ENCODE peak calls at places on chromosomes 7 and 10, in nine cellular contexts. K, I, D, L, E, U, J, W and Y are unnamed samples.

GRCh38 chr7:1301812-1302310 is 69.2 kb downstream of the UNCX start:
- DNase-seq in E (no peak), U (no peak), I (no peak), D (no peak), L (no peak), J (no peak), W (no peak), K (no peak), Y (no peak)

GRCh38 chr7:92761391-92762098 is 74.8 kb downstream of the CDK6 start:
- DNase-seq in U (no peak), E (no peak), I (no peak), W (no peak), L (no peak), K (no peak), J (no peak), D (no peak), Y (no peak)

GRCh38 chr10:103114876-103115275 is 78.2 kb downstream of the NT5C2 start:
- DNase-seq in D (no peak), U (no peak), I (no peak), W (no peak), E (no peak), L (no peak), K (peak), J (no peak), Y (no peak)

GRCh38 chr10:3631709-3632330 is 153.2 kb downstream of the KLF6 start:
- DNase-seq in K (no peak), U (no peak), E (no peak), L (no peak), I (no peak), D (no peak), J (no peak), W (peak), Y (no peak)

GRCh38 chr7:65832281-65832680 is 40.6 kb upstream of the VKORC1L1 start:
- DNase-seq in U (peak), J (peak), E (peak), D (no peak), K (peak), L (no peak), W (peak), I (no peak), Y (no peak)

GRCh38 chr10:131700032-131700431 is 200.8 kb upstream of the PPP2R2D start:
- DNase-seq in L (no peak), U (no peak), J (no peak), I (no peak), E (no peak), K (no peak), W (no peak), D (no peak), Y (peak)

GRCh38 chr10:100043796-100044195 is 34.0 kb upstream of the DNMBP start:
- DNase-seq in K (no peak), I (no peak), L (no peak), W (peak), U (peak), J (peak), E (peak), D (no peak), Y (no peak)

GRCh38 chr10:115606081-115606480 is 512.9 kb downstream of the ATRNL1 start:
- DNase-seq in K (no peak), J (no peak), W (no peak), I (no peak), E (no peak), D (no peak), L (no peak), U (no peak), Y (no peak)

GRCh38 chr7:144565586-144565985 is 162.1 kb upstream of the NOBOX start:
- DNase-seq in K (no peak), I (no peak), D (no peak), U (no peak), E (no peak), J (no peak), W (no peak), L (no peak), Y (no peak)

GRCh38 chr7:139341058-139341775 is at the start of gene FMC1:
- DNase-seq in E (peak), K (peak), I (peak), L (peak), W (peak), J (peak), U (peak), D (peak), Y (peak)

GRCh38 chr7:1893025-1893424 is 222.9 kb downstream of the ELFN1 start:
- DNase-seq in D (peak), K (no peak), E (no peak), W (no peak), J (no peak), I (no peak), U (no peak), L (no peak), Y (no peak)

GRCh38 chr7:128266891-128267839 is 26.1 kb downstream of the LEP start:
- DNase-seq in I (no peak), K (peak), D (peak), E (no peak), L (no peak), U (peak), W (peak), J (peak), Y (no peak)

GRCh38 chr7:81684513-81685262 is 85.2 kb downstream of the HGF start:
- DNase-seq in J (peak), W (peak), L (no peak), U (peak), I (peak), D (peak), K (peak), E (peak), Y (no peak)

GRCh38 chr7:22572292-22572691 is 72.3 kb upstream of the STEAP1B start:
- DNase-seq in D (no peak), L (no peak), W (peak), U (peak), K (no peak), E (no peak), J (no peak), I (no peak), Y (no peak)

GRCh38 chr7:101201695-101202602 is 1.1 kb upstream of the MOGAT3 start:
- DNase-seq in D (no peak), W (no peak), K (no peak), J (no peak), I (no peak), U (no peak), E (no peak), L (no peak), Y (no peak)

GRCh38 chr10:60172363-60172990 is 217.2 kb downstream of the ANK3 start:
- DNase-seq in K (peak), W (no peak), D (no peak), E (no peak), L (no peak), J (no peak), I (no peak), U (no peak), Y (no peak)

GRCh38 chr10:119059557-119059956 is 21.1 kb downstream of the EIF3A start:
- DNase-seq in U (no peak), W (no peak), K (no peak), E (no peak), L (no peak), D (no peak), I (no peak), J (no peak), Y (no peak)

GRCh38 chr7:130897515-130898419 is 163.8 kb upstream of the KLF14 start:
- DNase-seq in K (no peak), L (no peak), J (no peak), U (no peak), W (no peak), I (no peak), D (no peak), E (no peak), Y (no peak)

GRCh38 chr10:120460191-120460590 is 3.2 kb downstream of the PLPP4 start:
- DNase-seq in K (no peak), U (peak), L (no peak), E (no peak), W (peak), J (no peak), D (no peak), I (no peak), Y (no peak)

GRCh38 chr7:24857623-24858022 is 100.4 kb upstream of the GSDME start:
- DNase-seq in L (no peak), J (no peak), I (no peak), D (no peak), E (no peak), K (no peak), W (no peak), U (no peak), Y (no peak)

GRCh38 chr10:28991326-28991725 is 297.5 kb upstream of the LYZL1 start:
- DNase-seq in J (peak), L (no peak), W (peak), K (peak), I (no peak), D (no peak), E (no peak), U (peak), Y (no peak)

GRCh38 chr10:73042130-73042529 is 54.5 kb downstream of the P4HA1 start:
- DNase-seq in W (no peak), J (no peak), D (no peak), K (no peak), U (no peak), E (no peak), I (no peak), L (no peak), Y (no peak)

GRCh38 chr10:484925-485661 is 204.4 kb downstream of the DIP2C start:
- DNase-seq in I (no peak), U (no peak), W (peak), D (no peak), L (peak), K (peak), J (no peak), E (peak), Y (peak)

GRCh38 chr7:77825140-77825539 is 26.6 kb downstream of the PHTF2 start:
- DNase-seq in D (no peak), K (no peak), L (no peak), I (no peak), W (no peak), U (no peak), E (no peak), J (no peak), Y (no peak)

GRCh38 chr7:43034535-43035002 is 77.9 kb upstream of the HECW1 start:
- DNase-seq in I (no peak), E (no peak), D (no peak), L (no peak), J (no peak), W (no peak), K (no peak), U (no peak), Y (no peak)

GRCh38 chr10:6877351-6878066 is 297.4 kb upstream of the PRKCQ start:
- DNase-seq in U (no peak), E (no peak), J (no peak), L (no peak), W (no peak), D (no peak), K (no peak), I (no peak), Y (no peak)

GRCh38 chr7:4270941-4271715 is 411.0 kb upstream of the FOXK1 start:
- DNase-seq in W (no peak), K (no peak), D (no peak), L (no peak), I (no peak), J (no peak), U (no peak), E (no peak), Y (peak)

GRCh38 chr10:78981257-78981969 is 87.4 kb upstream of the ZMIZ1 start:
- DNase-seq in I (no peak), U (no peak), E (no peak), J (no peak), D (no peak), W (no peak), K (no peak), L (no peak), Y (no peak)

GRCh38 chr10:14330390-14331071 is at the start of gene FRMD4A:
- DNase-seq in I (no peak), K (no peak), E (no peak), W (no peak), J (no peak), D (no peak), U (no peak), L (no peak), Y (no peak)

GRCh38 chr10:104903433-104903832 is 262.3 kb downstream of the SORCS3 start:
- DNase-seq in E (no peak), I (no peak), W (peak), U (no peak), J (no peak), D (no peak), L (no peak), K (no peak), Y (no peak)

GRCh38 chr10:129842031-129842430 is 122.0 kb downstream of the EBF3 start:
- DNase-seq in D (no peak), K (no peak), E (no peak), U (no peak), W (no peak), L (no peak), J (no peak), I (no peak), Y (no peak)

GRCh38 chr10:79024296-79024695 is 44.5 kb upstream of the ZMIZ1 start:
- DNase-seq in J (no peak), E (no peak), K (no peak), I (no peak), U (no peak), W (no peak), D (no peak), L (no peak), Y (no peak)

GRCh38 chr10:13792011-13792410 is 205.2 kb downstream of the PRPF18 start:
- DNase-seq in J (no peak), L (no peak), I (no peak), W (no peak), E (no peak), D (no peak), U (no peak), K (no peak), Y (no peak)

DNA sequence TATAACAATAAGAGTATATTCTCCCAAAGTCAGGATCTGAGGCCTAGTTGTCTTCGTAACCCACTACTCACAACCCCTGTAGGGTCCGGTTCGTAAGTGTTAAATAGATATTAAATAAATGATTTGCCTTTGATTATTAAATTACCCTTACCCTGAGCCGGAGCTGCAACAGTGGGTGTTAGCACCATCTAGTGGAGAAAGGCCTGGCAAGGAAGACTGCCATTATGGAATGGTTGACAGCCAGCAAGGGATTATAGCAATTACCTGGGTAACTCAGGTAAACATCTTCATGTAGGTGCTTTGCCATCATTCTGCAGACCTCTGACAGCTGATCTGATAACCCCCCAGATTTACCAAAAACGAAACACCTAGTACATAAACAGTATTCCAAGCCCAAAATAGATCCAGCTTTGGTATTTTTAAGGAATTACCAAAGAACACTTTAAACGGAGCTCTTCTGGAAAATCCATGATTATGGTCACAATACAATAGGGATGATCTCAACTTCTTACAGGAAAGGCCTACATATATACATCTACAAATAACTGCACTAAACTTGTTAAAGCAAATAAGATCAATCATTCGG is 69.8 kb downstream of the HTR7 start:
- DNase-seq in E (peak), D (peak), J (peak), K (peak), W (peak), I (no peak), L (no peak), U (peak), Y (no peak)
- TF ChIP-seq CTCF in E (peak), D (peak), J (peak), K (peak), W (peak), I (peak), L (peak), U (peak), Y (peak)

DNA sequence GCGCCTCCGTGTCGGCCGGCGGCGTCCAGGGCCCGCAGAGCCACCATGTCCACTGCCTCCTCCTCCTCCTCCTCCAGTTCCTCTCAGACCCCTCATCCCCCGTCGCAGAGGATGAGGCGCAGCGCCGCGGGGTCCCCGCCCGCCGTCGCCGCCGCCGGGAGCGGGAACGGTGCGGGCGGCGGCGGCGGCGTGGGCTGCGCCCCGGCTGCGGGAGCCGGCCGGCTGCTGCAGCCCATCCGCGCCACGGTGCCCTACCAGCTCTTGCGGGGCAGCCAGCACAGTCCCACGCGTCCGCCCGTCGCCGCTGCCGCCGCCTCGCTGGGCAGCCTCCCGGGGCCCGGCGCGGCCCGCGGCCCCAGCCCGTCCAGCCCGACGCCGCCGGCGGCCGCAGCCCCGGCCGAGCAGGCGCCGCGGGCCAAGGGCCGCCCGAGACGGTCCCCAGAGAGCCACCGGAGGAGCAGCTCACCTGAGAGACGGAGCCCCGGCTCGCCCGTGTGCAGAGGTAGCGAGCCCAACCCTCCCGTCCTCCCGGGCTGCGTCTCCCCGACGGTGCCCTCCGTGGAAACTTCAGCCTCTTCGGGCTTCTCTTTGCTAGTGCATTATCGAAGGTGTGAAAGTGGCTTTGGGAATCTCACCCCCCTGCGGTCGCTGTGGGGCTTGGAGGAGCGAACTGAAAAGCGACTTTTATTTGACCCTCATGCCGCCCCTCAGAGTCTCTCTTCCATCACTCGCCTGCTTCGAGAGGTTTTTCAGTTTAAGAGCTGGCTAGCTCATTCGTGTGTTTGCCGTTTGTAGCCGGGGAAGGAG is 913 bp downstream of the GLCCI1 start:
- DNase-seq in D (peak), U (peak), W (peak), K (peak), E (peak), L (peak), I (no peak), J (peak), Y (no peak)
- TF ChIP-seq CTCF in D (no peak), U (peak), W (peak), K (no peak), E (peak), L (no peak), I (no peak), J (no peak), Y (peak)

GRCh38 chr10:90999512-91000172 is 78.8 kb upstream of the ANKRD1 start:
- DNase-seq in I (no peak), J (no peak), W (no peak), L (no peak), K (no peak), U (no peak), E (no peak), D (no peak), Y (no peak)
- TF ChIP-seq CTCF in I (no peak), J (no peak), W (no peak), L (no peak), K (no peak), U (no peak), E (no peak), D (no peak), Y (no peak)

DNA sequence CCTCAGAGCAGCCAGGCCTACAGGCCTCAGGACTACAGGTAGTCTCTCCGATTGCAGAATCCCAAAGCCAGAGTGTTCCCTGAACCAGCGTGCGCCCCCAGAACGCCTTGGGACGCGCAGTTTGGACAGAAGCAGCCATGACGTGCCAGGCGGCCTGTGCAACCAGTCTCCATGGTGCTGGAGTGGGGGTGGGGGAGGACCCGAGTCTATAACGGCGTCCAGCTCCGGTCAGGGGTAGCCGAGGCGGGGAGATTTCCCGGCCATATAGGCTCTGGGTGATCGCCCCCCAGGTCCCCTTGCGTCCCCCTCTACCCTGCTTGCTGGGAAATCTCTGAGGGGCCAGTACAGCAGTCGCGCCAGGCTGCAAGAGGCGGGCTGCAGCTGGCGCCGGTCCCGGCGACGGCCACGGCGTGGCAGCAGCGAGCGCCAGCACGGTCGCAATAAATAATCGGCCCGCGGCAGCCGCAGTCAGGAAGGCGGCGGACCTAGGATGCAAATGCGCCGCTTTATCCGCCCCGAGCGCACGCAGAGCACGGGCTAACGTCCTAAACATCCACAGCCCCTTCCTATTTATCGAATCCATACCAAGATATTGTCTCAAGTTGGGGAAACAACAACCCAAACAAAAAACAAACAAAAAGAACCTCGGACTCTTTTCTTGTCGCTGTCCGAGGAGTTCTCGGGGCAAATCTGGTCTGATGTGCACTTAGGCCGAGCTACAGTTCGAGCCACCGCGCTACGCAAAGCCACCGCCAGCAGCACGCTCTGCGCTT is 1.6 kb downstream of the HOXA3 start:
- DNase-seq in I (no peak), L (peak), K (peak), J (peak), E (peak), W (peak), U (peak), D (peak), Y (peak)
- TF ChIP-seq CTCF in I (peak), L (peak), K (peak), J (peak), E (peak), W (peak), U (peak), D (peak), Y (peak)

GRCh38 chr7:55124989-55125875 is 106.4 kb downstream of the EGFR start:
- DNase-seq in E (no peak), U (peak), L (no peak), D (no peak), W (peak), I (no peak), J (no peak), K (no peak), Y (no peak)
- TF ChIP-seq CTCF in E (peak), U (peak), L (no peak), D (no peak), W (no peak), I (no peak), J (no peak), K (no peak), Y (no peak)

GRCh38 chr7:98617051-98617959 is at the start of gene NPTX2:
- DNase-seq in L (no peak), K (peak), U (peak), D (peak), J (peak), E (no peak), I (no peak), W (peak), Y (no peak)
- TF ChIP-seq CTCF in L (no peak), K (peak), U (no peak), D (peak), J (peak), E (peak), I (no peak), W (no peak), Y (peak)

DNA sequence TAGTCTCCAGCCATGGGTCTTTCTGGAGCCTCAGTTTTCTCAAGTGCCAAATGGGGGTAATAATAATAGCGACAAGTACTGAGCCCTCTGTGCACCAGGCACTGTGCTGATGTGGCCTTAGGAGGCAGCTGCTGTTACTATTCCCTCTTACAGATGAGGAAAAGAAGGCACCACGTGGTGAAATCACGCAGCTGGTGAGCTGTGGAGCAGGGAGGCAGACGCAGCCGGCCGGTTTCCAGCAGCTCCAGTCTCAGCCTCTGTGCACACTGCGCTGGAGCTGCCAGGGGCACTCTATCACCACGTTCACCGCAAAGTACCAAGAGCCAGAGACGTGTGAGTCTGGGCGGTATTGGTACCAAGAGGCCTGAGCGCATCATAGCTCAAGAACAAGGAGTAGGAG is 9.6 kb downstream of the PYROXD2 start:
- DNase-seq in U (peak), K (no peak), E (no peak), J (no peak), I (peak), W (no peak), L (no peak), D (no peak), Y (no peak)
- TF ChIP-seq CTCF in U (no peak), K (no peak), E (no peak), J (no peak), I (no peak), W (no peak), L (no peak), D (no peak), Y (no peak)